ENCODE peak calls at places on chromosomes 5 and 9, in eight cellular contexts. W is neural crest cell; Y is activated naive CD4-positive, alpha-beta T cell treated with anti-CD3 and anti-CD28 coated beads, Interleukin-2, amount 10 ng/mL, durations not matched to agents 7 days and 5 days; G is MCF 10A; E is mesendoderm; N is GM04504; V is ecto neural progenitor cell; P is SIG-M5. M is an unnamed sample.

GRCh38 chr5:61342066-61342465 is 10.0 kb downstream of the ZSWIM6 start:
- DNase-seq in N (peak), V (no peak), Y (no peak), E (peak), W (no peak), G (peak), P (peak), M (no peak)

GRCh38 chr5:72656756-72657513 is 149.7 kb upstream of the ZNF366 start:
- DNase-seq in N (no peak), Y (no peak), W (no peak), G (no peak), V (no peak), E (no peak), P (no peak), M (peak)

GRCh38 chr5:41736641-41737040 is 133.6 kb downstream of the OXCT1 start:
- DNase-seq in E (no peak), N (no peak), P (no peak), V (no peak), W (no peak), Y (no peak), G (no peak), M (no peak)

GRCh38 chr5:1005362-1005851 is 3.2 kb upstream of the NKD2 start:
- DNase-seq in V (no peak), G (no peak), E (no peak), N (no peak), P (no peak), W (no peak), Y (no peak), M (no peak)

GRCh38 chr5:8726383-8727036 is 819.4 kb downstream of the SEMA5A start:
- DNase-seq in G (no peak), N (no peak), E (no peak), P (no peak), Y (no peak), W (no peak), V (peak), M (no peak)

GRCh38 chr5:65742565-65743231 is 20.7 kb downstream of the NLN start:
- DNase-seq in Y (peak), W (no peak), P (peak), G (peak), E (peak), V (no peak), N (peak), M (no peak)

GRCh38 chr5:74639538-74640449 is 734 bp downstream of the ENC1 start:
- DNase-seq in W (no peak), E (peak), Y (peak), V (peak), P (no peak), G (peak), N (no peak), M (no peak)

GRCh38 chr9:35826071-35826701 is 2.3 kb downstream of the FAM221B start:
- DNase-seq in W (no peak), V (no peak), G (peak), Y (peak), E (peak), P (no peak), N (no peak), M (no peak)

GRCh38 chr9:75539558-75539957 is 350.9 kb upstream of the PCSK5 start:
- DNase-seq in W (no peak), Y (no peak), V (no peak), N (no peak), G (no peak), P (no peak), E (no peak), M (no peak)

GRCh38 chr5:141223112-141223783 is at the start of gene PCDHB14:
- DNase-seq in W (no peak), E (peak), N (peak), V (no peak), G (peak), P (no peak), Y (no peak), M (no peak)

GRCh38 chr5:115702025-115702424 is 76.2 kb upstream of the TMED7 start:
- DNase-seq in E (no peak), Y (no peak), V (no peak), P (no peak), G (no peak), N (no peak), W (no peak), M (no peak)

GRCh38 chr5:128284236-128284635 is 200.7 kb downstream of the SLC12A2 start:
- DNase-seq in W (no peak), E (no peak), G (no peak), P (no peak), V (no peak), N (no peak), Y (no peak), M (no peak)

GRCh38 chr9:133592731-133593409 is 16.3 kb downstream of the FAM163B start:
- DNase-seq in W (no peak), G (no peak), N (no peak), Y (peak), V (no peak), P (no peak), E (no peak), M (no peak)